ENCODE peak calls at places on chromosomes 3 and 15, in ten cellular contexts. N, M, I, D, L, Z, A, O, E and P are unnamed samples. For H3K27me3 and H3K36me3, the result is how much of the 10 kb centered on the place peaks cover.

GRCh38 chr15:40949756-40950207 is 3.5 kb upstream of the CHAC1 start:
- DNase-seq in N (no peak), M (peak), I (peak), D (no peak), L (no peak), Z (no peak), A (peak), O (no peak), E (no peak), P (peak)

GRCh38 chr3:158097571-158098553 is 8.4 kb downstream of the SHOX2 start:
- DNase-seq in N (no peak), M (peak), I (peak), D (no peak), L (no peak), Z (peak), A (peak), O (peak), E (peak), P (peak)

GRCh38 chr3:129592362-129593150 is 13.9 kb downstream of the PLXND1 start:
- DNase-seq in N (no peak), M (no peak), I (peak), D (peak), L (peak), Z (peak), A (peak), O (peak), E (peak), P (no peak)

GRCh38 chr3:38490288-38490860 is 5.8 kb upstream of the EXOG start:
- DNase-seq in N (no peak), M (no peak), I (no peak), D (no peak), L (no peak), Z (no peak), A (peak), O (no peak), E (no peak), P (no peak)

GRCh38 chr3:131142580-131142979 is 115.9 kb downstream of the NEK11 start:
- DNase-seq in N (no peak), M (no peak), I (no peak), D (no peak), L (no peak), Z (no peak), A (peak), O (no peak), E (no peak), P (no peak)

GRCh38 chr3:118863731-118864322 is 170.8 kb downstream of the IGSF11 start:
- DNase-seq in N (peak), M (no peak), I (no peak), D (no peak), L (no peak), Z (no peak), A (no peak), O (no peak), E (no peak), P (no peak)

GRCh38 chr15:40302981-40303380 is 4.8 kb downstream of the PLCB2 start:
- DNase-seq in N (no peak), M (no peak), I (no peak), D (no peak), L (no peak), Z (no peak), A (peak), O (no peak), E (no peak), P (no peak)

GRCh38 chr15:67167131-67167530 is 87.3 kb downstream of the AAGAB start:
- DNase-seq in N (no peak), M (no peak), I (no peak), D (no peak), L (peak), Z (no peak), A (no peak), O (no peak), E (no peak), P (no peak)

GRCh38 chr3:88440701-88441100 is 290.9 kb downstream of the C3orf38 start:
- DNase-seq in N (no peak), M (no peak), I (no peak), D (no peak), L (no peak), Z (no peak), A (no peak), O (no peak), E (no peak), P (no peak)

GRCh38 chr3:185153170-185153733 is 392 bp upstream of the C3orf70 start:
- DNase-seq in N (no peak), M (no peak), I (no peak), D (no peak), L (peak), Z (peak), A (peak), O (peak), E (no peak), P (no peak)

GRCh38 chr15:46815765-46816164 is 901.5 kb upstream of the SEMA6D start:
- DNase-seq in N (no peak), M (peak), I (no peak), D (no peak), L (no peak), Z (no peak), A (no peak), O (no peak), E (no peak), P (no peak)

GRCh38 chr3:141491929-141492328 is 5.1 kb downstream of the RASA2 start:
- DNase-seq in N (no peak), M (no peak), I (no peak), D (no peak), L (no peak), Z (no peak), A (no peak), O (no peak), E (no peak), P (no peak)

GRCh38 chr15:61083081-61083780 is 145.9 kb downstream of the RORA start:
- DNase-seq in N (no peak), M (no peak), I (no peak), D (no peak), L (no peak), Z (no peak), A (no peak), O (no peak), E (no peak), P (no peak)

GRCh38 chr3:157785071-157785826 is 282.0 kb upstream of the VEPH1 start:
- DNase-seq in N (peak), M (no peak), I (no peak), D (no peak), L (no peak), Z (no peak), A (peak), O (peak), E (no peak), P (no peak)

GRCh38 chr3:193960485-193961172 is 175.3 kb upstream of the HES1 start:
- DNase-seq in N (no peak), M (no peak), I (no peak), D (no peak), L (no peak), Z (peak), A (no peak), O (no peak), E (no peak), P (no peak)

GRCh38 chr3:195755391-195755790 is 34.6 kb downstream of the MUC20 start:
- DNase-seq in N (no peak), M (no peak), I (no peak), D (no peak), L (no peak), Z (no peak), A (no peak), O (no peak), E (no peak), P (no peak)

GRCh38 chr15:101148166-101148880 is 103.5 kb downstream of the CHSY1 start:
- DNase-seq in N (no peak), M (no peak), I (no peak), D (no peak), L (no peak), Z (no peak), A (no peak), O (no peak), E (no peak), P (no peak)

GRCh38 chr3:72474775-72475174 is 373.5 kb downstream of the SHQ1 start:
- DNase-seq in N (no peak), M (no peak), I (no peak), D (no peak), L (no peak), Z (no peak), A (no peak), O (no peak), E (no peak), P (no peak)

GRCh38 chr3:180871901-180872300 is 40.6 kb upstream of the FXR1 start:
- DNase-seq in N (no peak), M (no peak), I (no peak), D (no peak), L (no peak), Z (no peak), A (peak), O (no peak), E (no peak), P (no peak)

GRCh38 chr3:50515565-50516047 is 12.2 kb upstream of the CACNA2D2 start:
- DNase-seq in N (no peak), M (no peak), I (peak), D (no peak), L (peak), Z (peak), A (no peak), O (peak), E (peak), P (no peak)

GRCh38 chr3:134803051-134803505 is 8.0 kb downstream of the EPHB1 start:
- DNase-seq in N (no peak), M (no peak), I (no peak), D (no peak), L (no peak), Z (no peak), A (no peak), O (no peak), E (peak), P (no peak)

GRCh38 chr15:63915209-63915887 is 81.6 kb upstream of the HERC1 start:
- DNase-seq in N (no peak), M (no peak), I (no peak), D (no peak), L (no peak), Z (no peak), A (no peak), O (no peak), E (no peak), P (no peak)

GRCh38 chr3:18284716-18285115 is 140.4 kb downstream of the SATB1 start:
- DNase-seq in N (no peak), M (no peak), I (no peak), D (no peak), L (no peak), Z (no peak), A (peak), O (no peak), E (no peak), P (no peak)
- H3K27ac ChIP-seq in N (no peak), M (no peak), I (no peak), D (no peak), L (no peak), Z (no peak), A (no peak), O (no peak), E (no peak), P (no peak)

GRCh38 chr3:147407107-147407494 is 758 bp upstream of the ZIC4 start:
- DNase-seq in N (no peak), M (no peak), I (no peak), D (no peak), L (no peak), Z (no peak), A (peak), O (no peak), E (no peak), P (no peak)
- H3K27me3 ChIP-seq in N (under half), M (half or more), I (half or more), D (half or more), L (under half), Z (half or more), A (half or more), O (half or more), E (under half), P (half or more)

GRCh38 chr3:67516496-67516895 is 137.9 kb downstream of the SUCLG2 start:
- DNase-seq in N (no peak), M (no peak), I (no peak), D (no peak), L (no peak), Z (no peak), A (no peak), O (no peak), E (no peak), P (no peak)
- H3K36me3 ChIP-seq in N (under half), M (half or more), I (under half), D (under half), L (under half), Z (under half), A (under half), O (under half), E (under half), P (under half)

DNA sequence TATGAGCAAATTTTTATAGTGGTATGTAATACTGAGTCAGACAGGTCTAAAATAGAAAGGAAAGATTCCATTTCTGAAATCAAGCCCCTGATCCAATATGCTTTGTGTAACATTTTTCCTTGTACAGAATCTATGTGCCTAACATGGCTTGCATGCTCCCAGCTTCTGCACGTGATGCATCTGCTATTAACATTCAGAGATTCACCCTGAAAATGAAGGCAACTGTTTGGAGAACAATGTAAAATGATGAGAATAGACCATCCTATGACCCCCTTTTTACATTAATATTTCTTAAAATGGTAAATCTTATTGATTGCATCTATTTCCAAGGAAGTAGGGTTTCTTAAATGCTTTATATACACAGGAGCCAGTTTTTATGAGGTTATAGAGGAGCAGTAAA is 531.7 kb downstream of the ZIC1 start:
- DNase-seq in N (no peak), M (no peak), I (no peak), D (no peak), L (no peak), Z (no peak), A (no peak), O (no peak), E (no peak), P (no peak)
- H3K27ac ChIP-seq in N (no peak), M (no peak), I (no peak), D (no peak), L (no peak), Z (no peak), A (no peak), O (no peak), E (no peak), P (no peak)

GRCh38 chr15:59439571-59439970 is 1.6 kb downstream of the FAM81A start:
- DNase-seq in N (no peak), M (no peak), I (no peak), D (no peak), L (no peak), Z (no peak), A (peak), O (no peak), E (no peak), P (no peak)
- H3K27me3 ChIP-seq in N (under half), M (under half), I (under half), D (under half), L (under half), Z (under half), A (under half), O (under half), E (under half), P (under half)